ENCODE peak calls at places on chromosomes 2 and 18, in five cellular contexts. M is brain microvascular endothelial cell, C is K562, X is dorsolateral prefrontal cortex, J is A549. H is an unnamed sample.

GRCh38 chr2:62705859-62706720 is 577 bp downstream of the EHBP1 start:
- DNase-seq in M (peak; percentile 13), J (peak; percentile 80), X (peak; percentile 60), C (peak; percentile 65), H (peak; percentile 5)

GRCh38 chr18:24432618-24433017 is 6.1 kb downstream of the IMPACT start:
- DNase-seq in J (no peak), X (no peak), M (no peak), C (no peak), H (no peak)

GRCh38 chr2:212595036-212595654 is 56.5 kb upstream of the ERBB4 start:
- DNase-seq in X (no peak), M (no peak), J (peak; percentile 45), C (no peak), H (no peak)

GRCh38 chr2:107790837-107791236 is 35.9 kb upstream of the RGPD4 start:
- DNase-seq in X (no peak), M (no peak), J (no peak), C (no peak), H (no peak)

GRCh38 chr2:233165895-233166661 is 85.4 kb upstream of the ATG16L1 start:
- DNase-seq in C (peak; percentile 81), M (peak; percentile 2), X (no peak), J (peak; percentile 56), H (no peak)

GRCh38 chr2:224162122-224162521 is 123.0 kb upstream of the SERPINE2 start:
- DNase-seq in J (no peak), M (peak; percentile 60), C (no peak), X (no peak), H (no peak)

GRCh38 chr2:85611217-85611704 is 605 bp downstream of the C2orf68 start:
- DNase-seq in J (no peak), M (no peak), C (no peak), X (no peak), H (no peak)

GRCh38 chr18:74249181-74249968 is 42.4 kb downstream of the CYB5A start:
- DNase-seq in J (peak; percentile 82), M (peak; percentile 88), X (no peak), C (no peak), H (no peak)

GRCh38 chr2:43420310-43420903 is 175.4 kb downstream of the THADA start:
- DNase-seq in J (no peak), M (no peak), X (no peak), C (peak; percentile 43), H (no peak)

GRCh38 chr2:145108959-145109710 is 589.2 kb upstream of the ZEB2 start:
- DNase-seq in M (no peak), C (no peak), X (no peak), J (no peak), H (no peak)

GRCh38 chr2:33207336-33207735 is 260.6 kb downstream of the LTBP1 start:
- DNase-seq in J (no peak), M (no peak), X (no peak), C (no peak), H (no peak)

GRCh38 chr2:24508878-24509277 is 17.8 kb downstream of the NCOA1 start:
- DNase-seq in J (no peak), X (no peak), M (no peak), C (no peak), H (no peak)
- H3K27ac ChIP-seq in J (no peak overlapping the region), X (no peak overlapping the region), M (no peak overlapping the region), C (no peak overlapping the region), H (no peak overlapping the region)

DNA sequence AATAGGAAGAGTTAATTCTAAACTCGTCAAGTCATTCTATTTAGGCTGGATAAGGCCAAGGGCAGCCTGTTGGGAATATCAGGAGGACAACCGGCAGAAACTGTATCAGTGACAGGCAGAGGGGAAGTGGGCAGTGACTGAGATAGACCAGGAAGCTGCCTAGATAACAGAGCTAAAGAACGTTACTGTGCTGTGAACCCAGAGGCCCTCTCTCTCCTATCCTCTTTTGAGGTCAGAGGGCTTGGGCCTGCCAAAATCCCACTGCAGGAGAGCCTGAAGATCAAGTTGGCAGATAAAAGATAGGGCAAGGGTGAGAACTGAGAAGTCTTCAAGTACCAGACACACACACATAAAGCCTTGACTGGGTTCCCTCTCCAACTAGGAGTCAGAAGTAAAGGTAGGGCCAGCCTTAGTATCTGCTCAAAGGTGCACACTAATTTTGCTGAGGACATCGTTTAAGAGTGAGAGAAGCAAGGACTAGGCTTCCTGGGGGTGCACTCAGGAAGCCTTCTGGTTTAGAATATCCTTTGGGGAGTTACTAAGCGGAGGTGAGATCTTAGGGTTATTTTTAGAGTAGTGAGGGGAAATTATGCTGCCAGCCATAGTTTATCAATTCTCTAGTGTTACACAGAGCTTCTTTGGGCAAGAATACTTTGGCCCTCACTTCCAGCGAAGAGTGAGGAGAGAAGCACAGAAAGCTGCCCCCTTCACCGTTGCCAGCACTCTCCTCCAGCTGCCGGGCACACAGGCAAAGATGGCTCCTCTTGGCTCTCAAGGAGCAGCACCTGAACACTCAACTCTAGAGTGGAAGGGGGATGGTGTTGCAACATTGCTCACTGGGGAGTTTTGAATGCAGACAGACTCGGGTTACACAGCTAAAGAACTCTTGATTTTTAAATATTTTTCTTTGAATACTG is 9.8 kb downstream of the CAVIN2 start:
- DNase-seq in C (peak; percentile 59), J (no peak), M (no peak), X (no peak), H (no peak)
- H3K27ac ChIP-seq in C (peak overlapping the region; percentile 95), J (no peak overlapping the region), M (no peak overlapping the region), X (no peak overlapping the region), H (no peak overlapping the region)

DNA sequence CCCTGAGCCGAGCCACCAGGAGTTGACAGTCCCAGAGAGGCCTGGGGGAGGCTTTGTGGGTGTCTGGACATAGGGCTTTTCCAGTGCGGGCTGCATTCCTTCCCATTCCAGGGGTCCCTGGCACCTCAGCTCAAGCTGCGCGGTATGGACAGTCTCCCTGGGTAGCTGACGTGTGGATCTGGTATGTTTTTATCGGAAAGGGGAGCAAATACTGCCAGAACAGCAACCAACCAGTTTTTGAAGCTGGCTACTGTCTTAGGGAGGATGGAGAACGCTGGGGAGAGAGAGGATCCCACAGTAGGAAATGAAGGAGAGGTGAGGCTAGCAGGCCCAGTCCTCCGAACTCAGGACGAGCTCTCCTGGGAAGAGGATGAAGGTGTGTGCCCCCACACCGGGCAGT is 103.8 kb upstream of the APCDD1 start:
- DNase-seq in M (no peak), X (no peak), J (no peak), C (no peak), H (no peak)
- H3K27ac ChIP-seq in M (no peak overlapping the region), X (no peak overlapping the region), J (no peak overlapping the region), C (no peak overlapping the region), H (no peak overlapping the region)

GRCh38 chr2:238240761-238241711 is 1.2 kb upstream of the HES6 start:
- DNase-seq in M (no peak), J (no peak), X (no peak), C (peak; percentile 55), H (no peak)

GRCh38 chr2:238242731-238243495 is 3.1 kb upstream of the HES6 start:
- DNase-seq in J (no peak), M (no peak), C (no peak), X (no peak), H (no peak)

GRCh38 chr2:238239872-238240760 is at the start of gene HES6:
- DNase-seq in M (peak; percentile 73), X (peak; percentile 88), J (peak; percentile 88), C (peak; percentile 90), H (peak; percentile 68)

GRCh38 chr2:238243496-238244076 is 3.7 kb upstream of the HES6 start:
- DNase-seq in C (no peak), X (no peak), J (no peak), M (no peak), H (no peak)

GRCh38 chr2:238241970-238242369 is 2.1 kb upstream of the HES6 start:
- DNase-seq in J (no peak), M (no peak), C (no peak), X (no peak), H (no peak)
- H3K27ac ChIP-seq in J (no peak overlapping the region), M (no peak overlapping the region), C (no peak overlapping the region), X (no peak overlapping the region), H (no peak overlapping the region)

GRCh38 chr2:66697346-66697745 is 262.4 kb downstream of the MEIS1 start:
- DNase-seq in C (no peak), J (no peak), X (no peak), M (no peak), H (no peak)
- H3K27ac ChIP-seq in C (no peak overlapping the region), J (no peak overlapping the region), X (no peak overlapping the region), M (no peak overlapping the region), H (no peak overlapping the region)

DNA sequence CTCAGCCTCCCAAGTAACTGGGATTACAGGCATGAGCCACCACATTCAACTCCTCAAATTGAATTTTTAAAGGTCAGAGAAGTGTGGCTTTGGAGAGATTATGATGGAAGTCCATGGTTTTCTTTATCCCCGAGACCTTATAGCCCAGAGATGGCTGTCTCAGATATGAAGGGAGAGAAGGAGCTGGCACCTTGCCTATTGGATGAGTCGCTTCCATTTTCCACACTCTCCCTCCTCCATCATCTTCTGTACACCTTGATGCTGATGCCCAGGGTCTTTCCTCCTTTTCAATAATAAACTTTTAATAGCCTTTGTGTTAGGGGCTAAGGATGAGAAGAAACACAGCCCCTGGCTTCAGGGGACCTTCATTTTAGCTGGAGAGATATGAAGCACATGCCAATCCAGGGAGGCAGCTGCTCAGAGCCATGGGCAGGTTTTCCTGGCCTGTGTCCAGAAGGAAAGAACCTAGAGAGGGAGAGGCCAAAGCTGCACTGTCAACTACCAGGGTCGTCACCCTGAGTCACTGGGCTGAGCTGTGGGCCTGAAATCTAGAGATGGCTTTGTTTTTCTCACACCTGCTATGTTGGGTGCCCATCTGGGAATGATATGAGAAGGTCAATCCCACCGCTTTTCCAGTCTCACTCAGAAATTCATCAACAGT is 146.0 kb upstream of the SERTAD2 start:
- DNase-seq in C (no peak), J (no peak), M (no peak), X (no peak), H (no peak)
- H3K27ac ChIP-seq in C (no peak overlapping the region), J (no peak overlapping the region), M (no peak overlapping the region), X (no peak overlapping the region), H (no peak overlapping the region)

GRCh38 chr2:120832296-120833070 is 96.8 kb downstream of the GLI2 start:
- DNase-seq in C (no peak), X (no peak), M (no peak), J (no peak), H (no peak)
- H3K27ac ChIP-seq in C (no peak overlapping the region), X (no peak overlapping the region), M (no peak overlapping the region), J (peak overlapping the region; percentile 17), H (no peak overlapping the region)

GRCh38 chr2:70471129-70471528 is 82.5 kb downstream of the TGFA start:
- DNase-seq in M (no peak), J (no peak), X (no peak), C (no peak), H (no peak)

GRCh38 chr2:70472256-70472905 is 81.2 kb downstream of the TGFA start:
- DNase-seq in M (no peak), C (no peak), X (no peak), J (no peak), H (no peak)

GRCh38 chr2:70475266-70475665 is 78.4 kb downstream of the TGFA start:
- DNase-seq in X (no peak), M (no peak), C (no peak), J (no peak), H (no peak)

GRCh38 chr2:70474266-70474848 is 79.3 kb downstream of the TGFA start:
- DNase-seq in X (no peak), C (no peak), J (no peak), M (no peak), H (no peak)

DNA sequence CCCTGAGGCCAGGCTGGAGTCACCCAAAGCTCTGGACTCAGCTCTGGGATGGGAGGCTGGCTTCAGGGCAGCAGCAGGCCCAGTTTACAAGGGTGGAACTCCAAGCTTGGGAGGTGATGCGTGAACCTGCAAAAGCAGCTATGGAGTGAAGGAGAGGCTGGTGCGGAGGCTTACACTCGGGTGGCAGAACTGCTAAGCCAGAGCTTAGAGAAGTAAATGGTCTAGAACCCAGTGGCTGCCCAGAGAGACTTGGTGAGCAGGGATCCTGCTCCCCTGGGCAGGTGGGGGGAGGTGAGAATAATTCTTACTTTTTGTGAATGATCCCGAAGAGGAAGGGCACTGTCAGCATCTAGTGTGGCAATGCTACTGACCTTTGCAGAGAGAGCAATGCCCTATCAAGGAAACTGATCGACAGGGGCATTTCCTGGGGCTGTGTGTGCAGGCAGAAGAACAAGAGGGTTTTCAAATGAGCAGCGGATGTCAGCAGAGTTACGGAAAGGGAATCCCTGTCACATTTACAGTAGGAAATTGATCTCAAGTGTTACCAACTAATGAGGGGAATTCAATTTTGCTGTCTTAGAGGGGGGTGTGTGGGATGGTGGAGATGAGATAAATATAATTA is 80.4 kb downstream of the TGFA start:
- DNase-seq in X (no peak), C (no peak), J (no peak), M (no peak), H (no peak)
- H3K27ac ChIP-seq in X (no peak overlapping the region), C (no peak overlapping the region), J (no peak overlapping the region), M (no peak overlapping the region), H (no peak overlapping the region)